ENCODE peak calls at places on chromosome 16, in six cellular contexts. One of them, this sample, is unnamed.
A peak's percentile ranks its signal among the peaks of the same experiment; 100 is the strongest.

GRCh38 chr16:81792828-81793227 is 13.7 kb downstream of the PLCG2 start:
- DNase-seq in mucosa of descending colon: no peak
- DNase-seq in fibroblast of lung: no peak
- DNase-seq in AG10803: no peak
- DNase-seq in CD8-positive, alpha-beta T cell: no peak
- DNase-seq in spleen: no peak
- DNase-seq in this sample: no peak

GRCh38 chr16:89358030-89359005 is 132.0 kb downstream of the ANKRD11 start:
- DNase-seq in mucosa of descending colon: no peak
- DNase-seq in fibroblast of lung: no peak
- DNase-seq in AG10803: no peak
- DNase-seq in CD8-positive, alpha-beta T cell: peak; percentile 47
- DNase-seq in spleen: peak; percentile 86
- DNase-seq in this sample: no peak

GRCh38 chr16:57098188-57098841 is 5.9 kb downstream of the CPNE2 start:
- DNase-seq in mucosa of descending colon: no peak
- DNase-seq in fibroblast of lung: no peak
- DNase-seq in AG10803: no peak
- DNase-seq in CD8-positive, alpha-beta T cell: no peak
- DNase-seq in spleen: no peak
- DNase-seq in this sample: no peak

GRCh38 chr16:68704232-68704867 is 32.7 kb upstream of the CDH1 start:
- DNase-seq in mucosa of descending colon: peak; percentile 92
- DNase-seq in fibroblast of lung: peak; percentile 52
- DNase-seq in AG10803: peak; percentile 55
- DNase-seq in CD8-positive, alpha-beta T cell: peak; percentile 47
- DNase-seq in spleen: peak; percentile 83
- DNase-seq in this sample: peak; percentile 76

GRCh38 chr16:19021747-19022146 is 38.0 kb downstream of the TMC7 start:
- DNase-seq in mucosa of descending colon: no peak
- DNase-seq in fibroblast of lung: no peak
- DNase-seq in AG10803: no peak
- DNase-seq in CD8-positive, alpha-beta T cell: no peak
- DNase-seq in spleen: no peak
- DNase-seq in this sample: no peak

GRCh38 chr16:84505249-84506156 is 1.0 kb upstream of the MEAK7 start:
- DNase-seq in mucosa of descending colon: peak; percentile 32
- DNase-seq in fibroblast of lung: no peak
- DNase-seq in AG10803: no peak
- DNase-seq in CD8-positive, alpha-beta T cell: no peak
- DNase-seq in spleen: peak; percentile 86
- DNase-seq in this sample: no peak

GRCh38 chr16:12017583-12017982 is 41.0 kb downstream of the SNX29 start:
- DNase-seq in mucosa of descending colon: no peak
- DNase-seq in fibroblast of lung: peak; percentile 27
- DNase-seq in AG10803: peak; percentile 87
- DNase-seq in CD8-positive, alpha-beta T cell: no peak
- DNase-seq in spleen: no peak
- DNase-seq in this sample: no peak

GRCh38 chr16:48367443-48368049 is 17.7 kb downstream of the SIAH1 start:
- DNase-seq in mucosa of descending colon: no peak
- DNase-seq in fibroblast of lung: no peak
- DNase-seq in AG10803: no peak
- DNase-seq in CD8-positive, alpha-beta T cell: no peak
- DNase-seq in spleen: no peak
- DNase-seq in this sample: no peak

GRCh38 chr16:10988164-10988803 is 43.9 kb downstream of the CLEC16A start:
- DNase-seq in mucosa of descending colon: no peak
- DNase-seq in fibroblast of lung: no peak
- DNase-seq in AG10803: no peak
- DNase-seq in CD8-positive, alpha-beta T cell: peak; percentile 8
- DNase-seq in spleen: no peak
- DNase-seq in this sample: no peak

GRCh38 chr16:57165923-57166322 is 19.9 kb downstream of the PSME3IP1 start:
- DNase-seq in mucosa of descending colon: no peak
- DNase-seq in fibroblast of lung: peak; percentile 88
- DNase-seq in AG10803: peak; percentile 54
- DNase-seq in CD8-positive, alpha-beta T cell: no peak
- DNase-seq in spleen: no peak
- DNase-seq in this sample: no peak

GRCh38 chr16:81469710-81470481 is 25.3 kb downstream of the CMIP start:
- DNase-seq in mucosa of descending colon: no peak
- DNase-seq in fibroblast of lung: no peak
- DNase-seq in AG10803: no peak
- DNase-seq in CD8-positive, alpha-beta T cell: peak; percentile 39
- DNase-seq in spleen: peak; percentile 92
- DNase-seq in this sample: no peak

GRCh38 chr16:81473066-81473488 is 28.5 kb downstream of the CMIP start:
- DNase-seq in mucosa of descending colon: no peak
- DNase-seq in fibroblast of lung: peak; percentile 20
- DNase-seq in AG10803: no peak
- DNase-seq in CD8-positive, alpha-beta T cell: no peak
- DNase-seq in spleen: no peak
- DNase-seq in this sample: no peak

GRCh38 chr16:23182675-23183485 is at the start of gene SCNN1G:
- DNase-seq in mucosa of descending colon: peak; percentile 55
- DNase-seq in fibroblast of lung: no peak
- DNase-seq in AG10803: no peak
- DNase-seq in CD8-positive, alpha-beta T cell: peak; percentile 6
- DNase-seq in spleen: peak; percentile 75
- DNase-seq in this sample: peak; percentile 44

GRCh38 chr16:81987706-81988105 is 23.6 kb downstream of the SDR42E1 start:
- DNase-seq in mucosa of descending colon: no peak
- DNase-seq in fibroblast of lung: no peak
- DNase-seq in AG10803: no peak
- DNase-seq in CD8-positive, alpha-beta T cell: no peak
- DNase-seq in spleen: no peak
- DNase-seq in this sample: no peak

DNA sequence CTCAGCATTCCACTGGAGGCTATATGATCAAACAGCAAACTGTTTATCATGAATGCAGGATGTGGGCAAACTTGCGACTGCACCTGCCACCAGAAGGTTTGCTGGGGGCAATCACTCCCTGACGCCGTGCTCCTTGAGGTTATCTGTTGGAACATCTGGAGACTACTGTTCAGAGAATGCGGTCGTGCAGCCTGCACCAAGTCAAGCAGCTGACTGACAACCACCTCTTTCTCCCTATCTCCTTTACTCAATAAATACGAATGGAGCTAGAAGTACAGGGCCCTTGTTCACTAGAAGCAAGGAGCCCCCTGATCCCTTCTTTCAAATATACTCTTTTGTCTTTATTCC is 2101.2 kb downstream of the TP53TG3F start:
- DNase-seq in mucosa of descending colon: no peak
- DNase-seq in fibroblast of lung: no peak
- DNase-seq in AG10803: no peak
- DNase-seq in CD8-positive, alpha-beta T cell: no peak
- DNase-seq in spleen: no peak
- DNase-seq in this sample: no peak
- TF ChIP-seq CTCF in mucosa of descending colon: no peak
- TF ChIP-seq CTCF in fibroblast of lung: no peak
- TF ChIP-seq CTCF in AG10803: no peak
- TF ChIP-seq CTCF in CD8-positive, alpha-beta T cell: no peak
- TF ChIP-seq CTCF in spleen: no peak
- TF ChIP-seq CTCF in this sample: no peak

GRCh38 chr16:83200005-83200779 is 573.4 kb downstream of the CDH13 start:
- DNase-seq in mucosa of descending colon: no peak
- DNase-seq in fibroblast of lung: no peak
- DNase-seq in AG10803: peak; percentile 31
- DNase-seq in CD8-positive, alpha-beta T cell: no peak
- DNase-seq in spleen: no peak
- DNase-seq in this sample: no peak
- TF ChIP-seq CTCF in mucosa of descending colon: no peak
- TF ChIP-seq CTCF in fibroblast of lung: no peak
- TF ChIP-seq CTCF in AG10803: peak; percentile 52
- TF ChIP-seq CTCF in CD8-positive, alpha-beta T cell: no peak
- TF ChIP-seq CTCF in spleen: no peak
- TF ChIP-seq CTCF in this sample: no peak

GRCh38 chr16:8905795-8906591 is 23.8 kb downstream of the LITAFD start:
- DNase-seq in mucosa of descending colon: no peak
- DNase-seq in fibroblast of lung: no peak
- DNase-seq in AG10803: no peak
- DNase-seq in CD8-positive, alpha-beta T cell: no peak
- DNase-seq in spleen: no peak
- DNase-seq in this sample: no peak
- TF ChIP-seq CTCF in mucosa of descending colon: no peak
- TF ChIP-seq CTCF in fibroblast of lung: peak; percentile 13
- TF ChIP-seq CTCF in AG10803: peak; percentile 27
- TF ChIP-seq CTCF in CD8-positive, alpha-beta T cell: no peak
- TF ChIP-seq CTCF in spleen: no peak
- TF ChIP-seq CTCF in this sample: no peak

DNA sequence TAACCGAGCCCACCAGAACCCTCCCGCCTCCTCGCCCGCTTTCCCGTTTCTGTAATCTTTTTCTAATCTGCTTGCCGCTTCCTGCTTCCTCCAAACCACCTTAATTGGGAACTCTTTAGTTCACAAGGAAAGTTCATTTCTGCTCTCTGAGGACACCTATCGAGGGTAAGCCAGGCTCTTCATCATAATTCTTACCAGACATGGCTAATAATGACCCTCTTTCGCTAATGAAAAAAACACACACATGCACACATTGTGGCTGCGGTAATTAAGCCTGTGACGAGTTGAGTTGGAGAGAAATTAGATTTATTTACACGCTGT is 100.7 kb downstream of the ZNF423 start:
- DNase-seq in mucosa of descending colon: no peak
- DNase-seq in fibroblast of lung: peak; percentile 56
- DNase-seq in AG10803: peak; percentile 31
- DNase-seq in CD8-positive, alpha-beta T cell: no peak
- DNase-seq in spleen: no peak
- DNase-seq in this sample: no peak
- TF ChIP-seq CTCF in mucosa of descending colon: peak; percentile 13
- TF ChIP-seq CTCF in fibroblast of lung: peak; percentile 29
- TF ChIP-seq CTCF in AG10803: peak; percentile 59
- TF ChIP-seq CTCF in CD8-positive, alpha-beta T cell: no peak
- TF ChIP-seq CTCF in spleen: no peak
- TF ChIP-seq CTCF in this sample: no peak

GRCh38 chr16:50367777-50368409 is 895 bp downstream of the BRD7 start:
- DNase-seq in mucosa of descending colon: no peak
- DNase-seq in fibroblast of lung: no peak
- DNase-seq in AG10803: no peak
- DNase-seq in CD8-positive, alpha-beta T cell: no peak
- DNase-seq in spleen: no peak
- DNase-seq in this sample: no peak

GRCh38 chr16:50368410-50369132 is at the start of gene BRD7:
- DNase-seq in mucosa of descending colon: peak; percentile 87
- DNase-seq in fibroblast of lung: peak; percentile 49
- DNase-seq in AG10803: peak; percentile 49
- DNase-seq in CD8-positive, alpha-beta T cell: peak; percentile 73
- DNase-seq in spleen: peak; percentile 92
- DNase-seq in this sample: peak; percentile 73

GRCh38 chr16:50371936-50372595 is 3.3 kb upstream of the BRD7 start:
- DNase-seq in mucosa of descending colon: no peak
- DNase-seq in fibroblast of lung: peak; percentile 21
- DNase-seq in AG10803: peak; percentile 43
- DNase-seq in CD8-positive, alpha-beta T cell: no peak
- DNase-seq in spleen: no peak
- DNase-seq in this sample: peak; percentile 46

GRCh38 chr16:50371036-50371716 is 2.4 kb upstream of the BRD7 start:
- DNase-seq in mucosa of descending colon: no peak
- DNase-seq in fibroblast of lung: no peak
- DNase-seq in AG10803: no peak
- DNase-seq in CD8-positive, alpha-beta T cell: no peak
- DNase-seq in spleen: no peak
- DNase-seq in this sample: no peak

GRCh38 chr16:50369133-50369804 is 481 bp upstream of the BRD7 start:
- DNase-seq in mucosa of descending colon: no peak
- DNase-seq in fibroblast of lung: no peak
- DNase-seq in AG10803: no peak
- DNase-seq in CD8-positive, alpha-beta T cell: no peak
- DNase-seq in spleen: no peak
- DNase-seq in this sample: no peak
- TF ChIP-seq CTCF in mucosa of descending colon: no peak
- TF ChIP-seq CTCF in fibroblast of lung: no peak
- TF ChIP-seq CTCF in AG10803: no peak
- TF ChIP-seq CTCF in CD8-positive, alpha-beta T cell: peak; percentile 58
- TF ChIP-seq CTCF in spleen: no peak
- TF ChIP-seq CTCF in this sample: no peak

GRCh38 chr16:4814542-4815173 is 12.2 kb upstream of the ROGDI start:
- DNase-seq in mucosa of descending colon: no peak
- DNase-seq in fibroblast of lung: no peak
- DNase-seq in AG10803: no peak
- DNase-seq in CD8-positive, alpha-beta T cell: no peak
- DNase-seq in spleen: no peak
- DNase-seq in this sample: no peak
- TF ChIP-seq CTCF in mucosa of descending colon: no peak
- TF ChIP-seq CTCF in fibroblast of lung: no peak
- TF ChIP-seq CTCF in AG10803: no peak
- TF ChIP-seq CTCF in CD8-positive, alpha-beta T cell: no peak
- TF ChIP-seq CTCF in spleen: no peak
- TF ChIP-seq CTCF in this sample: no peak